ENCODE peak calls at places on chromosomes 13 and 19, in eight cellular contexts. E, Q, O, R, G, D, M and N are unnamed samples.

GRCh38 chr13:29143864-29144263 is 323.7 kb downstream of the MTUS2 start:
- DNase-seq in O (no peak), E (no peak), Q (no peak), R (no peak), G (no peak), M (no peak), D (no peak), N (no peak)

GRCh38 chr19:52638601-52639000 is 446 bp upstream of the ZNF83 start:
- DNase-seq in G (no peak), D (peak), M (peak), O (no peak), E (peak), R (no peak), Q (peak), N (no peak)

GRCh38 chr13:79671420-79671819 is 190.5 kb downstream of the NDFIP2 start:
- DNase-seq in D (no peak), R (no peak), O (no peak), E (no peak), Q (no peak), G (no peak), M (no peak), N (peak)

GRCh38 chr13:51158923-51159322 is 47.8 kb upstream of the C13orf42 start:
- DNase-seq in M (no peak), R (no peak), D (no peak), O (no peak), G (peak), Q (no peak), E (peak), N (peak)

GRCh38 chr13:28655566-28655965 is 3.4 kb upstream of the POMP start:
- DNase-seq in O (no peak), G (no peak), R (no peak), Q (no peak), E (peak), M (peak), D (no peak), N (no peak)

GRCh38 chr13:24147570-24147963 is 13.0 kb upstream of the SPATA13 start:
- DNase-seq in G (no peak), O (no peak), M (no peak), E (no peak), R (no peak), D (no peak), Q (no peak), N (no peak)

GRCh38 chr13:49625392-49626137 is 2.7 kb upstream of the ARL11 start:
- DNase-seq in R (no peak), M (no peak), E (no peak), Q (peak), G (no peak), D (no peak), O (no peak), N (no peak)

GRCh38 chr13:41317243-41317642 is 6.2 kb downstream of the NAA16 start:
- DNase-seq in M (no peak), D (no peak), G (no peak), E (no peak), R (no peak), Q (no peak), O (no peak), N (no peak)

GRCh38 chr19:33459691-33460090 is 61.9 kb downstream of the PEPD start:
- DNase-seq in D (no peak), G (peak), O (no peak), E (no peak), Q (peak), M (no peak), R (peak), N (no peak)

GRCh38 chr19:12047868-12048267 is 4.9 kb downstream of the ZNF878 start:
- DNase-seq in G (no peak), R (no peak), O (no peak), D (no peak), Q (no peak), M (peak), E (no peak), N (no peak)

GRCh38 chr19:35153701-35154534 is 617 bp upstream of the FXYD5 start:
- DNase-seq in M (peak), D (no peak), Q (no peak), R (peak), O (peak), E (peak), G (peak), N (peak)

GRCh38 chr13:20953245-20953931 is 50.8 kb upstream of the XPO4 start:
- DNase-seq in O (no peak), G (no peak), Q (no peak), D (no peak), M (no peak), R (no peak), E (no peak), N (no peak)

GRCh38 chr13:36157475-36157874 is 26.3 kb upstream of the DCLK1 start:
- DNase-seq in E (no peak), O (no peak), M (no peak), G (no peak), Q (no peak), R (no peak), D (no peak), N (no peak)

GRCh38 chr13:101455863-101456262 is 3.4 kb downstream of the ITGBL1 start:
- DNase-seq in D (no peak), Q (no peak), O (no peak), M (peak), E (peak), G (no peak), R (no peak), N (no peak)

GRCh38 chr19:19602136-19602712 is 16.3 kb downstream of the PBX4 start:
- DNase-seq in D (no peak), R (peak), G (no peak), M (no peak), E (no peak), Q (no peak), O (no peak), N (no peak)

GRCh38 chr13:110582421-110582954 is 21.0 kb upstream of the RAB20 start:
- DNase-seq in D (no peak), G (peak), R (no peak), Q (no peak), M (no peak), O (no peak), E (no peak), N (no peak)

GRCh38 chr13:102470283-102470920 is 68.6 kb upstream of the FGF14 start:
- DNase-seq in E (no peak), M (no peak), G (no peak), O (no peak), R (no peak), D (no peak), Q (no peak), N (peak)

GRCh38 chr19:30135797-30136196 is 193.8 kb downstream of the URI1 start:
- DNase-seq in D (no peak), Q (no peak), E (no peak), O (no peak), R (no peak), M (no peak), G (no peak), N (no peak)